ENCODE peak calls at places on chromosomes 2 and 18, in eight cellular contexts. R, P, X, C, W, D, Z and F are unnamed samples.

GRCh38 chr2:43370146-43370545 is 143.7 kb upstream of the ZFP36L2 start:
- DNase-seq in R (no peak), P (no peak), X (no peak), C (no peak), W (no peak), D (peak; percentile 61), Z (no peak), F (no peak)

GRCh38 chr18:42798606-42799005 is 316.9 kb downstream of the RIT2 start:
- DNase-seq in R (no peak), P (no peak), X (no peak), C (no peak), W (no peak), D (no peak), Z (no peak), F (no peak)

GRCh38 chr2:151959203-151959602 is 131.0 kb upstream of the ARL5A start:
- DNase-seq in R (no peak), P (no peak), X (no peak), C (no peak), W (no peak), D (no peak), Z (no peak), F (no peak)

GRCh38 chr2:119921825-119922224 is 91.1 kb upstream of the EPB41L5 start:
- DNase-seq in R (no peak), P (no peak), X (no peak), C (no peak), W (no peak), D (no peak), Z (no peak), F (no peak)

GRCh38 chr2:107588960-107589542 is 237.6 kb upstream of the RGPD4 start:
- DNase-seq in R (no peak), P (no peak), X (no peak), C (no peak), W (no peak), D (no peak), Z (no peak), F (no peak)

GRCh38 chr2:128219891-128220290 is 98.8 kb downstream of the HS6ST1 start:
- DNase-seq in R (no peak), P (no peak), X (no peak), C (no peak), W (no peak), D (no peak), Z (no peak), F (no peak)

GRCh38 chr2:36561223-36561944 is 36.6 kb downstream of the FEZ2 start:
- DNase-seq in R (peak; percentile 40), P (peak; percentile 84), X (no peak), C (no peak), W (no peak), D (peak; percentile 61), Z (no peak), F (no peak)

GRCh38 chr2:151280276-151280675 is 9.2 kb downstream of the NMI start:
- DNase-seq in R (no peak), P (no peak), X (no peak), C (no peak), W (no peak), D (no peak), Z (no peak), F (no peak)

GRCh38 chr18:77376043-77376732 is 126.5 kb downstream of the GALR1 start:
- DNase-seq in R (peak; percentile 26), P (no peak), X (no peak), C (no peak), W (no peak), D (no peak), Z (no peak), F (no peak)

GRCh38 chr2:41381701-41382100 is 666.1 kb upstream of the PKDCC start:
- DNase-seq in R (no peak), P (no peak), X (no peak), C (no peak), W (no peak), D (no peak), Z (no peak), F (no peak)

GRCh38 chr2:24930768-24931167 is 10.7 kb upstream of the ADCY3 start:
- DNase-seq in R (peak; percentile 21), P (no peak), X (peak; percentile 17), C (no peak), W (no peak), D (no peak), Z (no peak), F (no peak)

GRCh38 chr2:64173156-64174135 is 29.2 kb upstream of the PELI1 start:
- DNase-seq in R (peak; percentile 33), P (no peak), X (no peak), C (no peak), W (no peak), D (no peak), Z (no peak), F (no peak)
- TF ChIP-seq CTCF in R (no peak), P (no peak), X (no peak), C (no peak), W (no peak), D (no peak), Z (no peak), F (no peak)

GRCh38 chr2:73821227-73821626 is 7.5 kb upstream of the STAMBP start:
- DNase-seq in R (no peak), P (no peak), X (no peak), C (no peak), W (no peak), D (no peak), Z (no peak), F (no peak)

GRCh38 chr2:73823416-73823815 is 5.3 kb upstream of the STAMBP start:
- DNase-seq in R (no peak), P (no peak), X (no peak), C (no peak), W (no peak), D (no peak), Z (no peak), F (no peak)

GRCh38 chr2:73822276-73822675 is 6.5 kb upstream of the STAMBP start:
- DNase-seq in R (no peak), P (no peak), X (no peak), C (no peak), W (no peak), D (no peak), Z (no peak), F (no peak)

GRCh38 chr2:73822991-73823390 is 5.8 kb upstream of the STAMBP start:
- DNase-seq in R (no peak), P (no peak), X (no peak), C (no peak), W (no peak), D (no peak), Z (no peak), F (no peak)

DNA sequence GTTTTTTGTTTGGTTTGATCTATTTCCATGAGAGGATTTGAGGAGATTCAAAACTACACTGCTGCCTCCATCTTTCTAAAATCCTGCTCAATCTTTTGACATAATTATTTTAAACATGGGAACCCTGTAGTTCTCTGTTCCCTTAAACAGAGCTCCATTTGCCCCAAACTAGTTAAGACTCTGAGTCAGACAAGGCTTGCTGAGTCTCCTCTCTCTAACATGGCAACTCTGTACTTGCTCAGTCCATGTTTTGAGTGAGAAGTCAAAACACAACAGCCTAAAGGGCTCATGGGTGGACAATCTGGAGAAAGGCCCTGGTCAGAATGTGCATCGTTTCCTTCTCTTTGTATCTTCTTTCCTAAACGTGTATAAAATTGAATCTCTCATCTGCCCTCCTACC is 7.1 kb upstream of the STAMBP start:
- DNase-seq in R (no peak), P (no peak), X (no peak), C (no peak), W (no peak), D (no peak), Z (no peak), F (no peak)
- TF ChIP-seq CTCF in R (no peak), P (no peak), X (no peak), C (no peak), W (no peak), D (no peak), Z (no peak), F (no peak)

DNA sequence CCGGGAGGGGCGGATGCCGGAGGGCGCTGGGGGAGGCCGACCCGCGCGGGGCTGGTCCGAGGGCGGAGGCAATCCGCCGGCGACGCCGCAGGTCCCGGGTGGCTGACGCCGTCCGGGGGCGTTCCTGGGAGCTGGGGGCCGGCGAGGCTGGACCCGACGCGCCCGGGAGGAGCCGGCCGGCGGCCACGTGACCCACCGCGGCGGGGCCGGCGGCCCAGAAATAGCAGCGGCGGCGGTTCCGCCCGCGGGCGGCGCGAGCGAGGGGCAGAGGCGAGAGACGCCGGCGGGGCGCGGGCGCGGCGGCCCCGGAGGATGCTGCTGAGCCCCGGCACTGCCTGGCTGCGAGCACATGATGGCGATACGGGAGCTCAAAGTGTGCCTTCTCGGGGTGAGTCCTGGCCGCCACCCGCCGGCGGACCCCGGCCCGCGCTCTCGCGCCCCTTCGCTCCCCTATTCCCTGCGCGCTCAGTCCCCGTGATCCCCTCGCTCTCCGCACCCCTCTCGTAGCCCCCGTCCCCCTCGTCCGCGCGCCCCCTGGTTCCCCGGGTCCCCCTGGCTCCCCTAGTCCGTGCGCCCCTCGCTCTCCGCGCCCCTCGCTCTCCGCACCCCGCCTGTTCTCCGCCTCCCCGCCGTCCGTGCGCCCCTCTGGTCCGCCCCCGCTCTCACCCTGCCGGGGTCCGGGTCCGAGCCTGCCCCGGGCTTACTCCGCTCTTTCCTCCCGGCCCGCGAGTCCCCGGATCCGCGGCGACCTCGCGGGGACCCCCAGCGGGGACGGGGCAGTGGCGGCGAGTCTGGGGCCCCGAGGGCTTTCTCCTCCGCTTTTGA is at the start of gene RAB31:
- DNase-seq in R (peak; percentile 57), P (no peak), X (peak; percentile 64), C (peak; percentile 25), W (no peak), D (peak; percentile 56), Z (peak; percentile 40), F (peak; percentile 30)
- TF ChIP-seq CTCF in R (no peak), P (no peak), X (no peak), C (no peak), W (peak; percentile 6), D (no peak), Z (no peak), F (no peak)

GRCh38 chr2:174076948-174077347 is 111.8 kb upstream of the SP3 start:
- DNase-seq in R (no peak), P (no peak), X (no peak), C (no peak), W (no peak), D (no peak), Z (no peak), F (no peak)

GRCh38 chr2:174074831-174075230 is 109.7 kb upstream of the SP3 start:
- DNase-seq in R (no peak), P (no peak), X (no peak), C (no peak), W (no peak), D (no peak), Z (no peak), F (no peak)

GRCh38 chr2:174080672-174081121 is 115.5 kb upstream of the SP3 start:
- DNase-seq in R (no peak), P (no peak), X (no peak), C (no peak), W (no peak), D (no peak), Z (no peak), F (no peak)

GRCh38 chr2:174076040-174076439 is 110.9 kb upstream of the SP3 start:
- DNase-seq in R (no peak), P (no peak), X (no peak), C (no peak), W (no peak), D (no peak), Z (no peak), F (no peak)

DNA sequence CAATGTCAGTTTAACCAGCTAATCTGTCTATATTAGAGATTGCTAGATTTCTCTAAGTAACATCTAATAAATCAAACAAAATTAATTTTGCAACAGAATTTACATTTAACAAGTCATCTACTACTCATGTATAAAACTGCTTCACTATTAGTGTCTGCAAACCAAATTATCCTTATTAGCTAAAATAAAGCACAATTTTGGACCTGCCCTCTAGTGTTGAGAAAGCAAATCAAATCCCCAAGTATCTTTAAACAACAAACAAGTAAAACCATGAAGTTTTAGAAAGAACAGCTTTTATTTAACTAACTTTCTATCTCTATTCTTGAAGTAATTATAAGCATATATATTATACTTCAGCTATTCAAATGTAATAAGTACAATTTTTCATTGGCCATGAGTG is 113.1 kb upstream of the SP3 start:
- DNase-seq in R (peak; percentile 33), P (no peak), X (no peak), C (no peak), W (no peak), D (no peak), Z (no peak), F (no peak)
- TF ChIP-seq CTCF in R (no peak), P (peak; percentile 18), X (no peak), C (peak; percentile 51), W (peak; percentile 71), D (no peak), Z (peak; percentile 67), F (peak; percentile 53)